ENCODE peak calls at places on chromosomes 7 and 10, in four cellular contexts. One of them, this sample, is unnamed.

GRCh38 chr10:77264107-77264506 is 373.5 kb downstream of the KCNMA1 start:
- DNase-seq in IMR-90: no peak
- DNase-seq in HepG2: no peak
- DNase-seq in K562: no peak
- DNase-seq in this sample: no peak

GRCh38 chr7:150737265-150738055 is at the start of gene GIMAP5:
- DNase-seq in HepG2: no peak
- DNase-seq in IMR-90: no peak
- DNase-seq in K562: no peak
- DNase-seq in this sample: no peak

GRCh38 chr10:86259901-86260562 is 106.6 kb downstream of the GRID1 start:
- DNase-seq in HepG2: no peak
- DNase-seq in IMR-90: no peak
- DNase-seq in K562: no peak
- DNase-seq in this sample: no peak

GRCh38 chr7:70484255-70484654 is 647.7 kb upstream of the GALNT17 start:
- DNase-seq in IMR-90: no peak
- DNase-seq in K562: no peak
- DNase-seq in HepG2: no peak
- DNase-seq in this sample: no peak

GRCh38 chr7:39016609-39017008 is 38.9 kb downstream of the POU6F2 start:
- DNase-seq in K562: no peak
- DNase-seq in HepG2: peak
- DNase-seq in IMR-90: no peak
- DNase-seq in this sample: no peak

GRCh38 chr7:101177644-101178043 is 2.4 kb downstream of the NAT16 start:
- DNase-seq in K562: no peak
- DNase-seq in HepG2: no peak
- DNase-seq in IMR-90: no peak
- DNase-seq in this sample: no peak

GRCh38 chr7:50068850-50069551 is 24.0 kb downstream of the ZPBP start:
- DNase-seq in HepG2: no peak
- DNase-seq in IMR-90: no peak
- DNase-seq in K562: no peak
- DNase-seq in this sample: peak

GRCh38 chr7:131522325-131522920 is 34.0 kb downstream of the PODXL start:
- DNase-seq in K562: no peak
- DNase-seq in HepG2: no peak
- DNase-seq in IMR-90: no peak
- DNase-seq in this sample: no peak

GRCh38 chr7:138303230-138304070 is 156.6 kb upstream of the TRIM24 start:
- DNase-seq in K562: no peak
- DNase-seq in IMR-90: no peak
- DNase-seq in HepG2: no peak
- DNase-seq in this sample: no peak

GRCh38 chr10:110446954-110447608 is 50.6 kb upstream of the DUSP5 start:
- DNase-seq in HepG2: no peak
- DNase-seq in K562: no peak
- DNase-seq in IMR-90: peak
- DNase-seq in this sample: peak

GRCh38 chr10:79127151-79127961 is 58.6 kb downstream of the ZMIZ1 start:
- DNase-seq in K562: peak
- DNase-seq in IMR-90: peak
- DNase-seq in HepG2: peak
- DNase-seq in this sample: peak

GRCh38 chr7:129225931-129226572 is 1.2 kb downstream of the AHCYL2 start:
- DNase-seq in HepG2: no peak
- DNase-seq in IMR-90: peak
- DNase-seq in K562: no peak
- DNase-seq in this sample: no peak

GRCh38 chr10:30073767-30074060 is 14.3 kb upstream of the JCAD start:
- DNase-seq in K562: no peak
- DNase-seq in IMR-90: no peak
- DNase-seq in HepG2: no peak
- DNase-seq in this sample: no peak

GRCh38 chr10:29089094-29089493 is 199.8 kb upstream of the LYZL1 start:
- DNase-seq in HepG2: peak
- DNase-seq in IMR-90: no peak
- DNase-seq in K562: no peak
- DNase-seq in this sample: no peak

GRCh38 chr10:75191821-75192568 is 18.6 kb upstream of the VDAC2 start:
- DNase-seq in K562: peak
- DNase-seq in HepG2: peak
- DNase-seq in IMR-90: peak
- DNase-seq in this sample: peak

DNA sequence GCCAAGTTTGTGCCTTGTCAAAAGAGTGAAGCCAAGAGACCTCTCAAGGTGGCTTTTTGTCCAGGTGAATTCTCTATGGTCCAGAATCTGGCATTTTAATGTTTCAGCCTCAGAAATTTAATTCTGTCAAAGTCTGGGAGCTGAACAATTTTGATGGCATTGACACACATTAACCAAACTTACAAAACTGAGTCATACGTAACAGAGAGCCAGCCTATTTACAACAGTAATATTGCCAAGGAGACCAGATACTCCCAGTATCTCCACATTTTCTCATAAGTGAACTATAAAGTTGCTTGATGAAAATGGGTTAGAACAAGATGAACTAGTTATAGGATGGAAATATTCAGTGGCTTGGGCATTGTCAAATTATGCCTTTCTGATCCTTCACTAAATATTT is 43.8 kb downstream of the PDE6C start:
- DNase-seq in K562: no peak
- DNase-seq in HepG2: no peak
- DNase-seq in IMR-90: no peak
- DNase-seq in this sample: peak
- TF ChIP-seq MAZ in K562: no peak
- TF ChIP-seq MAZ in HepG2: no peak
- TF ChIP-seq MAZ in IMR-90: no peak
- TF ChIP-seq MAZ in this sample: no peak

GRCh38 chr10:93461124-93461806 is 20.9 kb downstream of the MYOF start:
- DNase-seq in K562: no peak
- DNase-seq in IMR-90: peak
- DNase-seq in HepG2: no peak
- DNase-seq in this sample: no peak
- TF ChIP-seq MAZ in K562: no peak
- TF ChIP-seq MAZ in IMR-90: no peak
- TF ChIP-seq MAZ in HepG2: no peak
- TF ChIP-seq MAZ in this sample: no peak

GRCh38 chr7:30732606-30733005 is 19.3 kb upstream of the INMT start:
- DNase-seq in K562: no peak
- DNase-seq in IMR-90: no peak
- DNase-seq in HepG2: no peak
- DNase-seq in this sample: no peak

GRCh38 chr7:30733691-30734090 is 18.2 kb upstream of the INMT start:
- DNase-seq in HepG2: no peak
- DNase-seq in K562: no peak
- DNase-seq in IMR-90: no peak
- DNase-seq in this sample: no peak

GRCh38 chr7:30734497-30734896 is 17.4 kb upstream of the INMT start:
- DNase-seq in K562: no peak
- DNase-seq in HepG2: no peak
- DNase-seq in IMR-90: no peak
- DNase-seq in this sample: no peak

GRCh38 chr7:30731619-30732018 is 20.3 kb upstream of the INMT start:
- DNase-seq in IMR-90: no peak
- DNase-seq in K562: no peak
- DNase-seq in HepG2: no peak
- DNase-seq in this sample: no peak

GRCh38 chr7:30733216-30733615 is 18.7 kb upstream of the INMT start:
- DNase-seq in HepG2: no peak
- DNase-seq in IMR-90: no peak
- DNase-seq in K562: no peak
- DNase-seq in this sample: no peak
- TF ChIP-seq MAZ in HepG2: no peak
- TF ChIP-seq MAZ in IMR-90: no peak
- TF ChIP-seq MAZ in K562: no peak
- TF ChIP-seq MAZ in this sample: no peak

DNA sequence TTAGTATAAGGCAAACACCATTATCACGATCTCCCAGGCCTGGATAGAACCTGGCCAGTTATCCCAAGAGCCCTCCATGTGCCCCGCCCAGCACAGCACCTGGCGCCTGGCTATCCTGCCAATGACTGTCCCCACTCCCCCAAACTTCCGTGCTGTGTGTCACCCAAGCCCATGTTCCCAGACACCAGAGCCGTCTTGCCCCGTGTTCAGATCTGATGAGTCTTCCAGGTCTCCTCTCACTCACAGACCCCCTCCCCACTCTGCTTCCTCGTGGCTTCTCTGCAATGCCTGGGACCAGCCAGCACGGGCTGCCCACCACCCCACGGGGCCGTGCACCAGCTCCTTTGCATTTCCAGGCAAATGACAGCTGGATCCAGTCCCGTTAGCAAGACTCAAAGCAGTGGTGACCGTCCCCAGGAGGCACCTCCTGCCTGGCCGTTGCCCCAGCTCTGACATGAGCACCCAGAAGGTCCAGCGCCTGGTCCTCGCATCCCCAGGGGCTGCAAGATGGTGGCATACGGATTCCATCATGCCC is 43.8 kb upstream of the INPP5A start:
- DNase-seq in IMR-90: no peak
- DNase-seq in HepG2: no peak
- DNase-seq in K562: no peak
- DNase-seq in this sample: no peak
- TF ChIP-seq MAZ in IMR-90: no peak
- TF ChIP-seq MAZ in HepG2: no peak
- TF ChIP-seq MAZ in K562: no peak
- TF ChIP-seq MAZ in this sample: no peak

GRCh38 chr7:41693150-41693997 is 9.5 kb downstream of the INHBA start:
- DNase-seq in IMR-90: peak
- DNase-seq in HepG2: no peak
- DNase-seq in K562: no peak
- DNase-seq in this sample: no peak
- TF ChIP-seq MAZ in IMR-90: no peak
- TF ChIP-seq MAZ in HepG2: no peak
- TF ChIP-seq MAZ in K562: no peak
- TF ChIP-seq MAZ in this sample: no peak

GRCh38 chr7:22732556-22733126 is 5.6 kb downstream of the IL6 start:
- DNase-seq in HepG2: no peak
- DNase-seq in IMR-90: peak
- DNase-seq in K562: no peak
- DNase-seq in this sample: peak
- TF ChIP-seq MAZ in HepG2: no peak
- TF ChIP-seq MAZ in IMR-90: no peak
- TF ChIP-seq MAZ in K562: no peak
- TF ChIP-seq MAZ in this sample: no peak

DNA sequence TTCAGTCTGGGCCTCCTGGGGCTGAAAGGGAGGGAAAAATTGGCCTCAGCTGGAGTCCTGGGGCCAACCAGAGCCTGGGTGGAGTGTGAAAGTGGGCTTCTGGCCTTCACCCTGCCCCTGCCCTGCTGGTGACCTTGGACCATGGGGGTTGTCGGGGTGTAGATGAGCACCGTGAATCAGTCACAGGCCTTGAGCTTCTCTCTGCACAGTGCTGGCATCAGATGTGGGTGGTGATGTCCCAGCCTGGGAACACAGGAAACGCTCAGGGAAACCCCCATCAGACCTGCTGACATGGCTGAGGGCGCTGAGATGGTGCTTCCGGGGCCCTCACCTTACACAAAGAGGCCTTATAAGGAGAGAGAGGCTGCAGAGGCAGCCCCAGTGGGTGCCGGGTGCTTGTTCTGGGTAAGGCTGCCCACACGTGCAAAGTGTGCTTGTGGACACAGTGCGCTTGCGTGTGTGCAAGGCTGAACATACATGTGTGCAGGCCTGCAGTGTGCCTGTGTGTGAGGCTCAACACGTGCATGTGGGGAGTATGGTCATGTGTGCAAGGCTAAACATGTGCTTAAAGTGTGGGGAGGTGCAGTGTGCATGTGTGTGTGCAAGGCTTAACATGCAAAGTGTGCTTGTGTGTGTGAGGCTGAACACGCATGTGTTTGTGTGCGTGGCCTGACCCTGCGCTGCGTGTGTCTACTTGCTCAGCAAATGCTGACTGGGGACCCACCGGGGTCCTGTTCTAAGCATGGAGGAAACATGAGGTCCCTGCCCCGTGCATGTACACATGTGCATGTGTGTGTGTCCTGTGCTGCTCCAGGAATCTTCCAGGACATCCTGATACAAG is 6.5 kb downstream of the ARPC1B start:
- DNase-seq in K562: no peak
- DNase-seq in IMR-90: no peak
- DNase-seq in HepG2: peak
- DNase-seq in this sample: no peak
- TF ChIP-seq MAZ in K562: no peak
- TF ChIP-seq MAZ in IMR-90: no peak
- TF ChIP-seq MAZ in HepG2: no peak
- TF ChIP-seq MAZ in this sample: no peak

This sample was measured in A549.